ENCODE peak calls at places on chromosomes 12 and 14, in nine cellular contexts. One of them, this sample, is unnamed.

GRCh38 chr12:2648406-2648805 is 146.4 kb upstream of the FKBP4 start:
- DNase-seq in colonic mucosa: no peak
- DNase-seq in nephron progenitor cell: no peak
- DNase-seq in omental fat pad: no peak
- DNase-seq in tibial artery: no peak
- DNase-seq in fibroblast of lung: no peak
- DNase-seq in pancreas: no peak
- DNase-seq in testis: no peak
- DNase-seq in lower leg skin: no peak
- DNase-seq in this sample: no peak

GRCh38 chr12:23895792-23896218 is 53.7 kb downstream of the SOX5 start:
- DNase-seq in lower leg skin: no peak
- DNase-seq in omental fat pad: no peak
- DNase-seq in tibial artery: no peak
- DNase-seq in testis: no peak
- DNase-seq in fibroblast of lung: no peak
- DNase-seq in nephron progenitor cell: no peak
- DNase-seq in colonic mucosa: no peak
- DNase-seq in pancreas: no peak
- DNase-seq in this sample: peak; percentile 60

GRCh38 chr12:64701283-64701682 is 57.9 kb downstream of the GNS start:
- DNase-seq in omental fat pad: no peak
- DNase-seq in nephron progenitor cell: no peak
- DNase-seq in testis: no peak
- DNase-seq in pancreas: no peak
- DNase-seq in lower leg skin: no peak
- DNase-seq in tibial artery: no peak
- DNase-seq in fibroblast of lung: no peak
- DNase-seq in colonic mucosa: no peak
- DNase-seq in this sample: no peak

GRCh38 chr14:62097072-62097471 is 334.9 kb downstream of the SNAPC1 start:
- DNase-seq in pancreas: no peak
- DNase-seq in fibroblast of lung: no peak
- DNase-seq in testis: no peak
- DNase-seq in nephron progenitor cell: no peak
- DNase-seq in colonic mucosa: no peak
- DNase-seq in omental fat pad: no peak
- DNase-seq in lower leg skin: no peak
- DNase-seq in tibial artery: no peak
- DNase-seq in this sample: no peak

GRCh38 chr14:40447032-40447431 is 1014.8 kb upstream of the FBXO33 start:
- DNase-seq in pancreas: no peak
- DNase-seq in lower leg skin: no peak
- DNase-seq in testis: no peak
- DNase-seq in colonic mucosa: no peak
- DNase-seq in fibroblast of lung: no peak
- DNase-seq in nephron progenitor cell: peak; percentile 3
- DNase-seq in omental fat pad: no peak
- DNase-seq in tibial artery: no peak
- DNase-seq in this sample: no peak

GRCh38 chr12:94092516-94093241 is 55.7 kb upstream of the PLXNC1 start:
- DNase-seq in pancreas: no peak
- DNase-seq in omental fat pad: no peak
- DNase-seq in colonic mucosa: no peak
- DNase-seq in testis: no peak
- DNase-seq in lower leg skin: no peak
- DNase-seq in nephron progenitor cell: no peak
- DNase-seq in tibial artery: peak; percentile 69
- DNase-seq in fibroblast of lung: peak; percentile 42
- DNase-seq in this sample: no peak

GRCh38 chr14:87409401-87409800 is 583.6 kb downstream of the GALC start:
- DNase-seq in nephron progenitor cell: no peak
- DNase-seq in tibial artery: no peak
- DNase-seq in testis: no peak
- DNase-seq in omental fat pad: no peak
- DNase-seq in fibroblast of lung: no peak
- DNase-seq in pancreas: no peak
- DNase-seq in colonic mucosa: no peak
- DNase-seq in lower leg skin: no peak
- DNase-seq in this sample: no peak

GRCh38 chr12:3030821-3031415 is 46.3 kb upstream of the TSPAN9 start:
- DNase-seq in omental fat pad: no peak
- DNase-seq in lower leg skin: no peak
- DNase-seq in pancreas: no peak
- DNase-seq in nephron progenitor cell: peak; percentile 18
- DNase-seq in tibial artery: no peak
- DNase-seq in colonic mucosa: no peak
- DNase-seq in testis: no peak
- DNase-seq in fibroblast of lung: no peak
- DNase-seq in this sample: no peak

GRCh38 chr12:28292699-28293098 is 102.4 kb downstream of the CCDC91 start:
- DNase-seq in pancreas: no peak
- DNase-seq in fibroblast of lung: peak; percentile 11
- DNase-seq in colonic mucosa: no peak
- DNase-seq in tibial artery: no peak
- DNase-seq in omental fat pad: no peak
- DNase-seq in nephron progenitor cell: no peak
- DNase-seq in testis: no peak
- DNase-seq in lower leg skin: no peak
- DNase-seq in this sample: no peak

GRCh38 chr14:79407572-79407971 is 803.7 kb downstream of the DIO2 start:
- DNase-seq in pancreas: no peak
- DNase-seq in fibroblast of lung: no peak
- DNase-seq in omental fat pad: no peak
- DNase-seq in nephron progenitor cell: no peak
- DNase-seq in colonic mucosa: no peak
- DNase-seq in tibial artery: no peak
- DNase-seq in lower leg skin: no peak
- DNase-seq in testis: no peak
- DNase-seq in this sample: no peak

GRCh38 chr12:65248656-65249633 is 29.5 kb upstream of the MSRB3 start:
- DNase-seq in pancreas: no peak
- DNase-seq in colonic mucosa: no peak
- DNase-seq in omental fat pad: no peak
- DNase-seq in testis: no peak
- DNase-seq in fibroblast of lung: no peak
- DNase-seq in tibial artery: no peak
- DNase-seq in nephron progenitor cell: no peak
- DNase-seq in lower leg skin: no peak
- DNase-seq in this sample: no peak

DNA sequence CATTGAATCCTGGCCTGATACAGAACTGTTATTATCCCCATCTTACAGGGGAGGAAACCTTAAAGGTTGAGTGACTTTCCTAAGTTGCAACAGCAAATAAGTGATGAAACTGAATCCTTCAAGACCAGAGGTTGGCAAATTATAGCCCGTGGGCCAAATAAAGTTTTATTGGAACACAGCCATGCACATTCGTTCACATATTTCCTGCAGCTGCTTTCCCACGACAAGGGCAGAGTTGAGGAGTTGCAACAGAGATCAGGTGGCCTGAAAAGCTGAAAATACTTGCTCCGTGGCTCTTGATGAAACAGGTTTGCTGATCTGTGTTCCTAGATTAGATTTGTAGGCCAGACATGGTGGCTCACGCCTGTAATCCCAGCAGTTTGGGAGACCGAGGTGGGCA is 126.7 kb downstream of the PHETA1 start:
- DNase-seq in colonic mucosa: no peak
- DNase-seq in lower leg skin: no peak
- DNase-seq in nephron progenitor cell: no peak
- DNase-seq in pancreas: no peak
- DNase-seq in fibroblast of lung: no peak
- DNase-seq in tibial artery: no peak
- DNase-seq in omental fat pad: no peak
- DNase-seq in testis: no peak
- DNase-seq in this sample: no peak
- TF ChIP-seq CTCF in colonic mucosa: no peak
- TF ChIP-seq CTCF in lower leg skin: no peak
- TF ChIP-seq CTCF in nephron progenitor cell: no peak
- TF ChIP-seq CTCF in pancreas: no peak
- TF ChIP-seq CTCF in fibroblast of lung: no peak
- TF ChIP-seq CTCF in tibial artery: no peak
- TF ChIP-seq CTCF in omental fat pad: no peak
- TF ChIP-seq CTCF in testis: no peak
- TF ChIP-seq CTCF in this sample: no peak

DNA sequence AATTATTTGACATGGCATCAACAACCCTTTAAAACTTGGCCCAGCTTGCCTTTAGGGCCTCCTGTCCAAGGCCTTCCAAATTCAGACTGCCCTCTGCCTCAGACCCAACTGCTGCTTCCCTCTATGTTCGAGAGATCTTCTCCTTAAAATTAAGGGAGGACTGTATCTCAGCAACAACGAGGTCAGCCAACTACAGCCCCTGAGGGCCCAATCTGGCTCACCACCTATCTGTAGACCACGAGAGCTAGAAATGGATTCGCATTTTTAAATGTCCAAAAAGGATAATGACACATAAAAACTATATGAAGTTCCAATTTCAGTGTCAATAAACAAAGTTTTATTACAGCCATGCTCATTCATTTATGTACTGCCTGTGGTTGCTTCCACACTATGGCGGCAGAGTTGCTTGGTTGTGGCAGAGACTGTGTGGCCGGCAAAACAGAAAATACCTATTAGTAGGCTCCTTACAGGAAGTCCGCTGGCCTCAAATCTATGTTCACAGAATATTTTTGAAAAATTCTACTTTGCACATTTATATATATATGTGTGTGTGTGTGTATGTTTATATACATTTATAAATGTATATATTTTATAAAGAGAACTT is 1026.9 kb downstream of the BCL11B start:
- DNase-seq in pancreas: no peak
- DNase-seq in fibroblast of lung: no peak
- DNase-seq in testis: no peak
- DNase-seq in omental fat pad: no peak
- DNase-seq in lower leg skin: no peak
- DNase-seq in nephron progenitor cell: no peak
- DNase-seq in tibial artery: no peak
- DNase-seq in colonic mucosa: no peak
- DNase-seq in this sample: no peak
- TF ChIP-seq CTCF in pancreas: no peak
- TF ChIP-seq CTCF in fibroblast of lung: no peak
- TF ChIP-seq CTCF in testis: no peak
- TF ChIP-seq CTCF in omental fat pad: no peak
- TF ChIP-seq CTCF in lower leg skin: no peak
- TF ChIP-seq CTCF in nephron progenitor cell: no peak
- TF ChIP-seq CTCF in tibial artery: no peak
- TF ChIP-seq CTCF in colonic mucosa: no peak
- TF ChIP-seq CTCF in this sample: no peak

GRCh38 chr12:119803391-119803791 is 73.7 kb downstream of the CIT start:
- DNase-seq in fibroblast of lung: peak; percentile 77
- DNase-seq in lower leg skin: peak; percentile 16
- DNase-seq in nephron progenitor cell: peak; percentile 47
- DNase-seq in omental fat pad: no peak
- DNase-seq in pancreas: no peak
- DNase-seq in colonic mucosa: no peak
- DNase-seq in testis: peak; percentile 20
- DNase-seq in tibial artery: peak; percentile 22
- DNase-seq in this sample: peak; percentile 48

GRCh38 chr12:119804011-119804641 is 73.0 kb downstream of the CIT start:
- DNase-seq in colonic mucosa: no peak
- DNase-seq in omental fat pad: no peak
- DNase-seq in pancreas: peak; percentile 80
- DNase-seq in fibroblast of lung: peak; percentile 57
- DNase-seq in lower leg skin: peak; percentile 33
- DNase-seq in nephron progenitor cell: peak; percentile 72
- DNase-seq in tibial artery: peak; percentile 30
- DNase-seq in testis: peak; percentile 61
- DNase-seq in this sample: peak; percentile 81

GRCh38 chr12:119797090-119797489 is 80.0 kb downstream of the CIT start:
- DNase-seq in lower leg skin: no peak
- DNase-seq in colonic mucosa: no peak
- DNase-seq in testis: no peak
- DNase-seq in nephron progenitor cell: no peak
- DNase-seq in tibial artery: no peak
- DNase-seq in pancreas: no peak
- DNase-seq in omental fat pad: no peak
- DNase-seq in fibroblast of lung: no peak
- DNase-seq in this sample: no peak

GRCh38 chr12:119807380-119807779 is 69.7 kb downstream of the CIT start:
- DNase-seq in fibroblast of lung: no peak
- DNase-seq in nephron progenitor cell: no peak
- DNase-seq in lower leg skin: no peak
- DNase-seq in tibial artery: no peak
- DNase-seq in testis: no peak
- DNase-seq in pancreas: no peak
- DNase-seq in omental fat pad: no peak
- DNase-seq in colonic mucosa: no peak
- DNase-seq in this sample: no peak

DNA sequence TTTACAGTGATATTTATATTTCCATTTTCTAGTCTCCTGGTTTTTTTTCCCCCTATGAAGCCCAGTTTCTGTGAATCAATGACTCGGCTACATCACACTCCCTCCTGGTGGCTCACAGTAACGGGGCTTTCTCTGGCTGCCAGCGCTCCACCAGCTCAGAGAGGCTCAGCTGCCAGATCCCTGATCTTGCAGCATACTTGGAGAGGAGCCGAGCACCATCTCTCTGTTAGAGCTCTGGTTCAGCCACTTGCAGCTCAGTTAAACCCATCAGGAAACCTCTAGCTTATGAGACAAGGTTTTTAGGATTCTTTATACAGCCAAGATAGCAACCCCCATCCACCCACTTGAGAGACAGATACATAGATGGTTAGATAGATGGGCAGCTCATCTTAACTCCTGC is 74.6 kb downstream of the CIT start:
- DNase-seq in omental fat pad: peak; percentile 25
- DNase-seq in tibial artery: peak; percentile 59
- DNase-seq in fibroblast of lung: peak; percentile 76
- DNase-seq in pancreas: no peak
- DNase-seq in testis: peak; percentile 36
- DNase-seq in lower leg skin: peak; percentile 36
- DNase-seq in nephron progenitor cell: no peak
- DNase-seq in colonic mucosa: no peak
- DNase-seq in this sample: peak; percentile 38
- TF ChIP-seq CTCF in omental fat pad: no peak
- TF ChIP-seq CTCF in tibial artery: no peak
- TF ChIP-seq CTCF in fibroblast of lung: peak; percentile 14
- TF ChIP-seq CTCF in pancreas: no peak
- TF ChIP-seq CTCF in testis: no peak
- TF ChIP-seq CTCF in lower leg skin: no peak
- TF ChIP-seq CTCF in nephron progenitor cell: no peak
- TF ChIP-seq CTCF in colonic mucosa: no peak
- TF ChIP-seq CTCF in this sample: no peak

DNA sequence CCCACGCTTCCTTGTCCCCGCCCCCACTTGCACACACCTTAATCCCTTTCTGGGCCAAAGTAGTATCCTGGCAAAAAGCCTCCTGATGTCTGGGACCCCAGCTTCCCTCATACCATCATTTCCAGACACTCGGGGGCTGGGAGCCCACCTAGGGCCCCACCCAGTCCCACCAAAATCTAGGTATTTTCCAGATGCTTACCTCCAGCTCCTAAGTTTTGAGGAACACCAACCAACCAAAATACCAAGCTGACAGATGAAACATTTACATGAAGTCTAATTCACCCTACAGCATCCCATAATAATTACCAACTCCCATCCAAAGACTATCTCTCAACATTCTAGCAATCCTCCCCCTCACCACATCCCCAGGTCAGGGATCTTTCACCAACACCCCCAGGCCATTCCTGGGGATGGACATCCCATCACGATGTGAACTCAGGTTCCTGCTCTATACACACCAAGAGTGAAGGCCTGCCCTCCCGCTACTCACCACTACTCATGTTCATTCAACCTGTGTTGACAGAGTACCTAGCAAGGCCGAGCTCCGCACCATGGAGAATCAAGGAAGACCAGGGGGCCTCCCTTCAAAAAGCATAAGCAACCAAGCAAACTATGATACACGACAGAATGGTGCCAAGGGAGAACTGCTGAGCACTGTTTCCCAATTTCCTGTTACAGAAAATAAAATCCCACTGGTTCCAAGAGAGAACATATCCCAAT is 1.6 kb upstream of the CHD4 start:
- DNase-seq in nephron progenitor cell: no peak
- DNase-seq in testis: peak; percentile 28
- DNase-seq in lower leg skin: no peak
- DNase-seq in pancreas: no peak
- DNase-seq in tibial artery: no peak
- DNase-seq in omental fat pad: no peak
- DNase-seq in fibroblast of lung: peak; percentile 36
- DNase-seq in colonic mucosa: no peak
- DNase-seq in this sample: peak; percentile 64
- TF ChIP-seq CTCF in nephron progenitor cell: no peak
- TF ChIP-seq CTCF in testis: no peak
- TF ChIP-seq CTCF in lower leg skin: no peak
- TF ChIP-seq CTCF in pancreas: no peak
- TF ChIP-seq CTCF in tibial artery: no peak
- TF ChIP-seq CTCF in omental fat pad: no peak
- TF ChIP-seq CTCF in fibroblast of lung: no peak
- TF ChIP-seq CTCF in colonic mucosa: no peak
- TF ChIP-seq CTCF in this sample: no peak

This sample was measured in glutamatergic neuron.